ENCODE peak calls at places on chromosomes 13 and 19, in eight cellular contexts. V is stromal cell of bone marrow; W is immature natural killer cell; Y is kidney tubule cell; E is astrocyte of the cerebellum; Q is CD8-positive, alpha-beta T cell; D is NCI-H446 treated with DMSO at 0.1 percent for 48 hours; K is activated T-helper 2 cell treated with anti-CD3 and anti-CD28 coated beads, Interferon-gamma antibody, Interleukin-2, Interleukin-4, amounts not matched to agents 10 μg/mL and 5 μg/mL and 100 μg/mL, durations not matched to agents 14 hours and 24 hours and 36 hours. M is an unnamed sample.

GRCh38 chr19:4567584-4568071 is 8.1 kb upstream of the SEMA6B start:
- DNase-seq in K (peak), V (no peak), Y (peak), D (no peak), E (no peak), W (peak), Q (peak), M (peak)

GRCh38 chr19:21851596-21852345 is 15.8 kb upstream of the ZNF43 start:
- DNase-seq in K (peak), Q (peak), Y (peak), E (peak), W (peak), D (peak), V (peak), M (peak)

GRCh38 chr13:111630411-111630810 is 310.0 kb downstream of the TEX29 start:
- DNase-seq in W (no peak), K (no peak), V (no peak), D (no peak), Y (no peak), E (no peak), Q (no peak), M (no peak)

GRCh38 chr19:21749090-21749489 is 18.3 kb downstream of the ZNF100 start:
- DNase-seq in Q (no peak), V (no peak), Y (peak), D (no peak), E (no peak), K (no peak), W (no peak), M (no peak)

GRCh38 chr19:49684983-49685553 is 4.3 kb upstream of the ADM5 start:
- DNase-seq in K (no peak), W (no peak), D (no peak), Q (no peak), Y (no peak), E (no peak), V (no peak), M (no peak)

GRCh38 chr13:48400820-48401219 is 12.1 kb downstream of the LPAR6 start:
- DNase-seq in Q (no peak), D (no peak), V (peak), E (peak), Y (peak), K (no peak), W (no peak), M (no peak)

GRCh38 chr19:945401-946252 is 19.8 kb downstream of the ARID3A start:
- DNase-seq in V (no peak), W (no peak), Y (no peak), K (no peak), E (no peak), D (no peak), Q (no peak), M (no peak)

GRCh38 chr13:25727250-25727649 is 324.6 kb downstream of the SHISA2 start:
- DNase-seq in K (no peak), W (no peak), Q (no peak), V (no peak), D (no peak), Y (no peak), E (no peak), M (no peak)

GRCh38 chr19:33675501-33676124 is 53.9 kb downstream of the CHST8 start:
- DNase-seq in D (no peak), V (no peak), W (no peak), Q (no peak), Y (no peak), E (no peak), K (no peak), M (peak)

GRCh38 chr19:48858984-48859710 is 9.3 kb downstream of the PLEKHA4 start:
- DNase-seq in W (peak), Y (no peak), E (no peak), Q (no peak), D (no peak), V (no peak), K (peak), M (peak)

GRCh38 chr13:91576590-91576989 is 178.2 kb downstream of the GPC5 start:
- DNase-seq in K (no peak), Y (no peak), E (no peak), D (no peak), W (no peak), Q (no peak), V (no peak), M (no peak)

GRCh38 chr13:72970301-72970880 is 88.4 kb upstream of the KLF5 start:
- DNase-seq in D (no peak), E (no peak), Y (no peak), Q (no peak), W (no peak), K (no peak), V (no peak), M (no peak)

GRCh38 chr19:34214040-34214439 is 40.3 kb upstream of the GARRE1 start:
- DNase-seq in E (no peak), K (no peak), Q (no peak), V (no peak), Y (no peak), D (no peak), W (no peak), M (no peak)

GRCh38 chr13:32956595-32956933 is 59.7 kb upstream of the KL start:
- DNase-seq in V (no peak), W (no peak), K (no peak), D (no peak), E (no peak), Q (no peak), Y (no peak), M (no peak)

GRCh38 chr13:24146961-24147569 is 13.5 kb upstream of the SPATA13 start:
- DNase-seq in W (no peak), V (no peak), Y (peak), Q (no peak), D (no peak), K (no peak), E (no peak), M (no peak)

GRCh38 chr13:58239774-58240268 is 608.3 kb downstream of the PCDH17 start:
- DNase-seq in Y (no peak), D (no peak), K (no peak), E (no peak), W (no peak), V (no peak), Q (no peak), M (no peak)

GRCh38 chr13:28136916-28137315 is 1.4 kb upstream of the PAN3 start:
- DNase-seq in E (no peak), K (no peak), W (no peak), V (no peak), D (no peak), Q (no peak), Y (peak), M (no peak)

GRCh38 chr19:12494260-12494860 is 9.7 kb upstream of the ZNF709 start:
- DNase-seq in K (no peak), W (no peak), Q (no peak), Y (no peak), V (no peak), D (no peak), E (no peak), M (no peak)

GRCh38 chr19:38250821-38251563 is 5.2 kb downstream of the PPP1R14A start:
- DNase-seq in Y (no peak), K (no peak), Q (no peak), D (peak), W (no peak), E (no peak), V (no peak), M (peak)

GRCh38 chr13:23637813-23638212 is 67.6 kb downstream of the TNFRSF19 start:
- DNase-seq in Y (no peak), E (no peak), D (no peak), K (no peak), Q (no peak), W (no peak), V (no peak), M (no peak)

GRCh38 chr19:50419022-50419579 is 363 bp downstream of the SPIB start:
- DNase-seq in K (no peak), Q (no peak), W (no peak), Y (no peak), E (no peak), D (no peak), V (no peak), M (no peak)

GRCh38 chr13:35475960-35476943 is at the start of gene MAB21L1:
- DNase-seq in Y (no peak), E (peak), W (peak), K (no peak), V (no peak), Q (no peak), D (no peak), M (peak)

GRCh38 chr19:14434543-14435319 is 1.6 kb downstream of the PKN1 start:
- DNase-seq in Y (peak), D (no peak), E (peak), Q (no peak), K (no peak), V (peak), W (peak), M (peak)

GRCh38 chr19:18300930-18301717 is 19.7 kb upstream of the JUND start:
- DNase-seq in Q (no peak), E (no peak), D (no peak), W (no peak), V (peak), Y (peak), K (no peak), M (no peak)

GRCh38 chr13:26497991-26498423 is 59.5 kb upstream of the WASF3 start:
- DNase-seq in W (no peak), V (peak), Q (no peak), E (peak), K (no peak), D (no peak), Y (peak), M (no peak)

GRCh38 chr19:30253581-30253996 is 118.6 kb upstream of the ZNF536 start:
- DNase-seq in Y (peak), V (no peak), Q (no peak), E (no peak), K (no peak), W (no peak), D (peak), M (no peak)

M was measured in spleen.